ENCODE peak calls at places on chromosome 6, in seven cellular contexts. One of them, this sample, is unnamed.

GRCh38 chr6:168060521-168060931 is 18.5 kb downstream of the FRMD1 start:
- DNase-seq in transverse colon: peak; percentile 80
- DNase-seq in fibroblast of pulmonary artery: peak; percentile 79
- DNase-seq in cardiac muscle cell: peak; percentile 91
- DNase-seq in brain microvascular endothelial cell: peak; percentile 62
- DNase-seq in H9: peak; percentile 69
- DNase-seq in heart right ventricle: peak; percentile 70
- DNase-seq in this sample: no peak

GRCh38 chr6:47852727-47853126 is 70.9 kb downstream of the OPN5 start:
- DNase-seq in transverse colon: no peak
- DNase-seq in fibroblast of pulmonary artery: no peak
- DNase-seq in cardiac muscle cell: no peak
- DNase-seq in brain microvascular endothelial cell: no peak
- DNase-seq in H9: no peak
- DNase-seq in heart right ventricle: no peak
- DNase-seq in this sample: no peak

GRCh38 chr6:36671687-36672375 is 6.7 kb upstream of the CDKN1A start:
- DNase-seq in transverse colon: no peak
- DNase-seq in fibroblast of pulmonary artery: no peak
- DNase-seq in cardiac muscle cell: no peak
- DNase-seq in brain microvascular endothelial cell: no peak
- DNase-seq in H9: no peak
- DNase-seq in heart right ventricle: no peak
- DNase-seq in this sample: no peak

GRCh38 chr6:158861686-158862381 is 42.7 kb upstream of the EZR start:
- DNase-seq in transverse colon: no peak
- DNase-seq in fibroblast of pulmonary artery: no peak
- DNase-seq in cardiac muscle cell: no peak
- DNase-seq in brain microvascular endothelial cell: no peak
- DNase-seq in H9: no peak
- DNase-seq in heart right ventricle: no peak
- DNase-seq in this sample: no peak

GRCh38 chr6:166575190-166575589 is 11.3 kb downstream of the RAMACL start:
- DNase-seq in transverse colon: no peak
- DNase-seq in fibroblast of pulmonary artery: peak; percentile 69
- DNase-seq in cardiac muscle cell: peak; percentile 34
- DNase-seq in brain microvascular endothelial cell: no peak
- DNase-seq in H9: no peak
- DNase-seq in heart right ventricle: peak; percentile 75
- DNase-seq in this sample: no peak

GRCh38 chr6:130161627-130162404 is 60.9 kb downstream of the SAMD3 start:
- DNase-seq in transverse colon: no peak
- DNase-seq in fibroblast of pulmonary artery: peak; percentile 29
- DNase-seq in cardiac muscle cell: peak; percentile 55
- DNase-seq in brain microvascular endothelial cell: no peak
- DNase-seq in H9: no peak
- DNase-seq in heart right ventricle: peak; percentile 6
- DNase-seq in this sample: no peak

GRCh38 chr6:170152111-170152926 is 138.6 kb downstream of the DLL1 start:
- DNase-seq in transverse colon: peak; percentile 76
- DNase-seq in fibroblast of pulmonary artery: no peak
- DNase-seq in cardiac muscle cell: no peak
- DNase-seq in brain microvascular endothelial cell: no peak
- DNase-seq in H9: peak; percentile 70
- DNase-seq in heart right ventricle: peak; percentile 87
- DNase-seq in this sample: no peak

GRCh38 chr6:99334526-99335127 is 14.8 kb downstream of the FAXC start:
- DNase-seq in transverse colon: no peak
- DNase-seq in fibroblast of pulmonary artery: peak; percentile 70
- DNase-seq in cardiac muscle cell: peak; percentile 67
- DNase-seq in brain microvascular endothelial cell: peak; percentile 68
- DNase-seq in H9: peak; percentile 37
- DNase-seq in heart right ventricle: no peak
- DNase-seq in this sample: peak; percentile 65

GRCh38 chr6:16901777-16902176 is 140.5 kb upstream of the ATXN1 start:
- DNase-seq in transverse colon: peak; percentile 62
- DNase-seq in fibroblast of pulmonary artery: peak; percentile 88
- DNase-seq in cardiac muscle cell: peak; percentile 91
- DNase-seq in brain microvascular endothelial cell: peak; percentile 34
- DNase-seq in H9: no peak
- DNase-seq in heart right ventricle: peak; percentile 11
- DNase-seq in this sample: no peak

GRCh38 chr6:71080151-71080550 is 123.3 kb upstream of the B3GAT2 start:
- DNase-seq in transverse colon: no peak
- DNase-seq in fibroblast of pulmonary artery: no peak
- DNase-seq in cardiac muscle cell: no peak
- DNase-seq in brain microvascular endothelial cell: no peak
- DNase-seq in H9: no peak
- DNase-seq in heart right ventricle: no peak
- DNase-seq in this sample: no peak

GRCh38 chr6:17035994-17036393 is 65.9 kb upstream of the STMND1 start:
- DNase-seq in transverse colon: peak; percentile 24
- DNase-seq in fibroblast of pulmonary artery: no peak
- DNase-seq in cardiac muscle cell: no peak
- DNase-seq in brain microvascular endothelial cell: no peak
- DNase-seq in H9: no peak
- DNase-seq in heart right ventricle: no peak
- DNase-seq in this sample: no peak

GRCh38 chr6:56911847-56912246 is 43.1 kb upstream of the BEND6 start:
- DNase-seq in transverse colon: no peak
- DNase-seq in fibroblast of pulmonary artery: peak; percentile 66
- DNase-seq in cardiac muscle cell: peak; percentile 59
- DNase-seq in brain microvascular endothelial cell: peak; percentile 37
- DNase-seq in H9: no peak
- DNase-seq in heart right ventricle: no peak
- DNase-seq in this sample: no peak

GRCh38 chr6:72975346-72975745 is 249.9 kb downstream of the KHDC1L start:
- DNase-seq in transverse colon: no peak
- DNase-seq in fibroblast of pulmonary artery: no peak
- DNase-seq in cardiac muscle cell: no peak
- DNase-seq in brain microvascular endothelial cell: no peak
- DNase-seq in H9: no peak
- DNase-seq in heart right ventricle: no peak
- DNase-seq in this sample: no peak

GRCh38 chr6:105646391-105646867 is 243.5 kb upstream of the PREP start:
- DNase-seq in transverse colon: no peak
- DNase-seq in fibroblast of pulmonary artery: no peak
- DNase-seq in cardiac muscle cell: no peak
- DNase-seq in brain microvascular endothelial cell: no peak
- DNase-seq in H9: no peak
- DNase-seq in heart right ventricle: no peak
- DNase-seq in this sample: peak; percentile 69
- TF ChIP-seq CTCF in transverse colon: no peak
- TF ChIP-seq CTCF in fibroblast of pulmonary artery: no peak
- TF ChIP-seq CTCF in cardiac muscle cell: no peak
- TF ChIP-seq CTCF in brain microvascular endothelial cell: no peak
- TF ChIP-seq CTCF in H9: no peak
- TF ChIP-seq CTCF in heart right ventricle: no peak
- TF ChIP-seq CTCF in this sample: no peak

DNA sequence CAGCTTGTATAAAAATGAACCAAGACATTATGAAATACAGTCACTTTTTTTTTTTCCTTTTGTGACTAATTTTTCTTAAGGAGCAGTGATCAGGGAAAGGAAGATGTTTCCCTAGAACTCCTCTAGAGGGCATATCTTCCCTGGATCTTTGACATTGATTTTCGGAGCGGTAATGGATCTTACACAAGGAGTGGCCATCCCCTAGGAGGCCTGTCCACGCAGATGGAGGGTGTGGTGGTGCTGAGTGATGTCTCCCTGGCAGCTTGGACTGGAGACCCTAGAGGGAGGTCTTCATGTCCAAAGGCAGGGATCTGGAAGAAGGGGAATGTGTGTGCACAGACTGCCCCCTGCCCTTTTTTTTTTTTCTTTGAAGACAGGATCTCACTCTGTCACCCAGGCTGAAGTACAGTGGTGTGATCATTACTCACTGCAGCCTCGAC is 7.0 kb upstream of the KIFC1 start:
- DNase-seq in transverse colon: no peak
- DNase-seq in fibroblast of pulmonary artery: peak; percentile 83
- DNase-seq in cardiac muscle cell: peak; percentile 78
- DNase-seq in brain microvascular endothelial cell: peak; percentile 38
- DNase-seq in H9: peak; percentile 36
- DNase-seq in heart right ventricle: no peak
- DNase-seq in this sample: no peak
- TF ChIP-seq CTCF in transverse colon: peak; percentile 25
- TF ChIP-seq CTCF in fibroblast of pulmonary artery: peak; percentile 60
- TF ChIP-seq CTCF in cardiac muscle cell: peak; percentile 58
- TF ChIP-seq CTCF in brain microvascular endothelial cell: peak; percentile 61
- TF ChIP-seq CTCF in H9: peak; percentile 68
- TF ChIP-seq CTCF in heart right ventricle: no peak
- TF ChIP-seq CTCF in this sample: no peak

DNA sequence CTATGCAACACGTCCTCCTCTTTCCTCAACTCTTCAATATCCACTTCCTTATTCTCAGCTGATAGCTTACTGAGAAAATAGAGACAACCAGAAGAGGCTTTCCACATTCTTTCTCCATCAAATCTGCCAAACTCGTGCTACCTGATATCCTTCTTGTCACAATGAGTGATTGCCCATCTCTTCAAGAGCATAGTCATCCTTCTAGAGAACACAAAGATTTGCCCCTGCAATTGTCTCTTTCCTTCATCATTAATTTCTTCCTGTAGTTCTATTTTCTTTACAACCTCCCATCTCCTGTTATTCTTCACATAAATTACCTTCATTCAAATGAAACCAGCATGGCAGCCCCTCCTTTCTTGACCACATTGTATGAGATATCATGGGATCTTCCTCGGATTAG is 76.0 kb upstream of the RGS17 start:
- DNase-seq in transverse colon: no peak
- DNase-seq in fibroblast of pulmonary artery: no peak
- DNase-seq in cardiac muscle cell: no peak
- DNase-seq in brain microvascular endothelial cell: no peak
- DNase-seq in H9: no peak
- DNase-seq in heart right ventricle: no peak
- DNase-seq in this sample: no peak
- TF ChIP-seq CTCF in transverse colon: no peak
- TF ChIP-seq CTCF in fibroblast of pulmonary artery: no peak
- TF ChIP-seq CTCF in cardiac muscle cell: no peak
- TF ChIP-seq CTCF in brain microvascular endothelial cell: no peak
- TF ChIP-seq CTCF in H9: no peak
- TF ChIP-seq CTCF in heart right ventricle: no peak
- TF ChIP-seq CTCF in this sample: no peak

GRCh38 chr6:89599727-89600126 is 38.8 kb downstream of the LYRM2 start:
- DNase-seq in transverse colon: no peak
- DNase-seq in fibroblast of pulmonary artery: no peak
- DNase-seq in cardiac muscle cell: no peak
- DNase-seq in brain microvascular endothelial cell: no peak
- DNase-seq in H9: no peak
- DNase-seq in heart right ventricle: no peak
- DNase-seq in this sample: no peak

GRCh38 chr6:89597372-89597771 is 41.2 kb downstream of the LYRM2 start:
- DNase-seq in transverse colon: no peak
- DNase-seq in fibroblast of pulmonary artery: no peak
- DNase-seq in cardiac muscle cell: no peak
- DNase-seq in brain microvascular endothelial cell: no peak
- DNase-seq in H9: no peak
- DNase-seq in heart right ventricle: no peak
- DNase-seq in this sample: no peak

GRCh38 chr6:89596484-89596883 is 42.1 kb downstream of the LYRM2 start:
- DNase-seq in transverse colon: no peak
- DNase-seq in fibroblast of pulmonary artery: no peak
- DNase-seq in cardiac muscle cell: no peak
- DNase-seq in brain microvascular endothelial cell: no peak
- DNase-seq in H9: no peak
- DNase-seq in heart right ventricle: no peak
- DNase-seq in this sample: no peak

GRCh38 chr6:89596056-89596455 is 42.5 kb downstream of the LYRM2 start:
- DNase-seq in transverse colon: no peak
- DNase-seq in fibroblast of pulmonary artery: no peak
- DNase-seq in cardiac muscle cell: no peak
- DNase-seq in brain microvascular endothelial cell: no peak
- DNase-seq in H9: no peak
- DNase-seq in heart right ventricle: no peak
- DNase-seq in this sample: peak; percentile 73

DNA sequence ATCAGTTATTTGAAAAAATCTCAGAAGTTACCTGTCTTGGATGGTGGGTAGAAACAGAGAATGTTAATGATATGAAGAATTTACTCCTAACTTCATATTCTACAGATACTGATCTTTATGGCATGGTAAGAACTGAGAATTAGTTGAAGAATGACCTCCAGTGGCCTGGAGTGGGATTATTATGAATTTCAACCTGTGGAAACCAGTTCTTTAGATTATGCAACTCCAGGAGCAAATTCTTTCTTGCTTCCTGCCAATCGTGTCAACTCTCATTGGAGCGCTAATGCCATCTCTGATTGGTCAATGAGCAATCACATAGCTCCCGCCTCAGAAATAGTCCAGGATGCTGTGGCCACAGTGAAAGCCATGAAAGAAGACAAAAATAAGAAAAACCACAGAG is 40.6 kb downstream of the LYRM2 start:
- DNase-seq in transverse colon: no peak
- DNase-seq in fibroblast of pulmonary artery: peak; percentile 46
- DNase-seq in cardiac muscle cell: peak; percentile 62
- DNase-seq in brain microvascular endothelial cell: peak; percentile 14
- DNase-seq in H9: no peak
- DNase-seq in heart right ventricle: no peak
- DNase-seq in this sample: peak; percentile 16
- TF ChIP-seq CTCF in transverse colon: no peak
- TF ChIP-seq CTCF in fibroblast of pulmonary artery: peak; percentile 3
- TF ChIP-seq CTCF in cardiac muscle cell: peak; percentile 7
- TF ChIP-seq CTCF in brain microvascular endothelial cell: no peak
- TF ChIP-seq CTCF in H9: peak; percentile 25
- TF ChIP-seq CTCF in heart right ventricle: no peak
- TF ChIP-seq CTCF in this sample: no peak

GRCh38 chr6:3061501-3061941 is 6.8 kb upstream of the RIPK1 start:
- DNase-seq in transverse colon: no peak
- DNase-seq in fibroblast of pulmonary artery: peak; percentile 86
- DNase-seq in cardiac muscle cell: peak; percentile 84
- DNase-seq in brain microvascular endothelial cell: peak; percentile 89
- DNase-seq in H9: no peak
- DNase-seq in heart right ventricle: no peak
- DNase-seq in this sample: no peak
- TF ChIP-seq CTCF in transverse colon: no peak
- TF ChIP-seq CTCF in fibroblast of pulmonary artery: peak; percentile 38
- TF ChIP-seq CTCF in cardiac muscle cell: peak; percentile 34
- TF ChIP-seq CTCF in brain microvascular endothelial cell: peak; percentile 33
- TF ChIP-seq CTCF in H9: no peak
- TF ChIP-seq CTCF in heart right ventricle: no peak
- TF ChIP-seq CTCF in this sample: no peak

GRCh38 chr6:147806697-147807096 is 298.2 kb downstream of the SAMD5 start:
- DNase-seq in transverse colon: no peak
- DNase-seq in fibroblast of pulmonary artery: no peak
- DNase-seq in cardiac muscle cell: no peak
- DNase-seq in brain microvascular endothelial cell: no peak
- DNase-seq in H9: no peak
- DNase-seq in heart right ventricle: no peak
- DNase-seq in this sample: no peak
- TF ChIP-seq CTCF in transverse colon: no peak
- TF ChIP-seq CTCF in fibroblast of pulmonary artery: no peak
- TF ChIP-seq CTCF in cardiac muscle cell: no peak
- TF ChIP-seq CTCF in brain microvascular endothelial cell: no peak
- TF ChIP-seq CTCF in H9: peak; percentile 34
- TF ChIP-seq CTCF in heart right ventricle: no peak
- TF ChIP-seq CTCF in this sample: no peak

This sample was measured in GM20000.